ENCODE peak calls at places on chromosomes 13 and 19, in six cellular contexts. One of them, this sample, is unnamed.

GRCh38 chr13:94706854-94707399 is 5.4 kb downstream of the SOX21 start:
- DNase-seq in smooth muscle cell of the brain vasculature: no peak
- DNase-seq in HFF-Myc: no peak
- DNase-seq in T-cell: no peak
- DNase-seq in kidney epithelial cell: no peak
- DNase-seq in omental fat pad: no peak
- DNase-seq in this sample: peak

GRCh38 chr13:26051231-26052135 is at the start of gene SHISA2:
- DNase-seq in HFF-Myc: no peak
- DNase-seq in smooth muscle cell of the brain vasculature: no peak
- DNase-seq in omental fat pad: no peak
- DNase-seq in T-cell: no peak
- DNase-seq in kidney epithelial cell: no peak
- DNase-seq in this sample: peak

GRCh38 chr19:29842471-29843179 is 30.8 kb downstream of the CCNE1 start:
- DNase-seq in T-cell: no peak
- DNase-seq in HFF-Myc: no peak
- DNase-seq in smooth muscle cell of the brain vasculature: no peak
- DNase-seq in kidney epithelial cell: no peak
- DNase-seq in omental fat pad: no peak
- DNase-seq in this sample: no peak

GRCh38 chr13:44932850-44933251 is 56.4 kb downstream of the NUFIP1 start:
- DNase-seq in T-cell: no peak
- DNase-seq in kidney epithelial cell: no peak
- DNase-seq in HFF-Myc: no peak
- DNase-seq in smooth muscle cell of the brain vasculature: peak
- DNase-seq in omental fat pad: no peak
- DNase-seq in this sample: no peak

GRCh38 chr19:32691952-32692726 is 518 bp downstream of the NUDT19 start:
- DNase-seq in omental fat pad: no peak
- DNase-seq in HFF-Myc: no peak
- DNase-seq in smooth muscle cell of the brain vasculature: no peak
- DNase-seq in T-cell: peak
- DNase-seq in kidney epithelial cell: no peak
- DNase-seq in this sample: peak

GRCh38 chr13:105925496-105925895 is 610.0 kb downstream of the EFNB2 start:
- DNase-seq in HFF-Myc: no peak
- DNase-seq in omental fat pad: no peak
- DNase-seq in smooth muscle cell of the brain vasculature: no peak
- DNase-seq in kidney epithelial cell: peak
- DNase-seq in T-cell: no peak
- DNase-seq in this sample: no peak

GRCh38 chr19:11019824-11020223 is 59.0 kb downstream of the SMARCA4 start:
- DNase-seq in T-cell: no peak
- DNase-seq in HFF-Myc: no peak
- DNase-seq in omental fat pad: no peak
- DNase-seq in smooth muscle cell of the brain vasculature: no peak
- DNase-seq in kidney epithelial cell: no peak
- DNase-seq in this sample: no peak

GRCh38 chr19:21749090-21749489 is 18.3 kb downstream of the ZNF100 start:
- DNase-seq in HFF-Myc: no peak
- DNase-seq in smooth muscle cell of the brain vasculature: no peak
- DNase-seq in kidney epithelial cell: no peak
- DNase-seq in T-cell: no peak
- DNase-seq in omental fat pad: no peak
- DNase-seq in this sample: no peak

GRCh38 chr13:113849546-113849945 is 14.3 kb downstream of the GAS6 start:
- DNase-seq in smooth muscle cell of the brain vasculature: no peak
- DNase-seq in HFF-Myc: no peak
- DNase-seq in T-cell: no peak
- DNase-seq in omental fat pad: no peak
- DNase-seq in kidney epithelial cell: no peak
- DNase-seq in this sample: no peak

GRCh38 chr13:110042253-110042652 is 255.9 kb upstream of the IRS2 start:
- DNase-seq in omental fat pad: no peak
- DNase-seq in smooth muscle cell of the brain vasculature: no peak
- DNase-seq in kidney epithelial cell: no peak
- DNase-seq in HFF-Myc: no peak
- DNase-seq in T-cell: no peak
- DNase-seq in this sample: no peak

GRCh38 chr19:38912600-38913514 is 871 bp upstream of the CCER2 start:
- DNase-seq in smooth muscle cell of the brain vasculature: no peak
- DNase-seq in T-cell: no peak
- DNase-seq in HFF-Myc: no peak
- DNase-seq in kidney epithelial cell: no peak
- DNase-seq in omental fat pad: no peak
- DNase-seq in this sample: no peak

GRCh38 chr19:10566658-10567410 is 1.0 kb upstream of the KRI1 start:
- DNase-seq in HFF-Myc: no peak
- DNase-seq in smooth muscle cell of the brain vasculature: no peak
- DNase-seq in kidney epithelial cell: no peak
- DNase-seq in omental fat pad: no peak
- DNase-seq in T-cell: peak
- DNase-seq in this sample: no peak

GRCh38 chr19:17676295-17676694 is 11.9 kb downstream of the UNC13A start:
- DNase-seq in omental fat pad: no peak
- DNase-seq in HFF-Myc: no peak
- DNase-seq in kidney epithelial cell: no peak
- DNase-seq in smooth muscle cell of the brain vasculature: no peak
- DNase-seq in T-cell: no peak
- DNase-seq in this sample: no peak

GRCh38 chr19:13765395-13766094 is 1.2 kb downstream of the MRI1 start:
- DNase-seq in kidney epithelial cell: no peak
- DNase-seq in smooth muscle cell of the brain vasculature: no peak
- DNase-seq in T-cell: no peak
- DNase-seq in HFF-Myc: no peak
- DNase-seq in omental fat pad: no peak
- DNase-seq in this sample: peak

GRCh38 chr13:109479991-109480696 is 306.2 kb downstream of the IRS2 start:
- DNase-seq in HFF-Myc: no peak
- DNase-seq in T-cell: no peak
- DNase-seq in omental fat pad: no peak
- DNase-seq in kidney epithelial cell: no peak
- DNase-seq in smooth muscle cell of the brain vasculature: no peak
- DNase-seq in this sample: no peak

GRCh38 chr19:8609210-8610040 is 1.1 kb downstream of the ADAMTS10 start:
- DNase-seq in smooth muscle cell of the brain vasculature: no peak
- DNase-seq in kidney epithelial cell: no peak
- DNase-seq in HFF-Myc: no peak
- DNase-seq in omental fat pad: peak
- DNase-seq in T-cell: no peak
- DNase-seq in this sample: peak

GRCh38 chr19:53580871-53581835 is 43.2 kb downstream of the ZNF331 start:
- DNase-seq in smooth muscle cell of the brain vasculature: no peak
- DNase-seq in HFF-Myc: no peak
- DNase-seq in omental fat pad: no peak
- DNase-seq in T-cell: no peak
- DNase-seq in kidney epithelial cell: no peak
- DNase-seq in this sample: peak

GRCh38 chr13:36297259-36297599 is 385 bp downstream of the CCDC169 start:
- DNase-seq in kidney epithelial cell: peak
- DNase-seq in omental fat pad: no peak
- DNase-seq in HFF-Myc: no peak
- DNase-seq in T-cell: no peak
- DNase-seq in smooth muscle cell of the brain vasculature: no peak
- DNase-seq in this sample: no peak

GRCh38 chr13:98405690-98406344 is 171.1 kb downstream of the STK24 start:
- DNase-seq in omental fat pad: no peak
- DNase-seq in kidney epithelial cell: no peak
- DNase-seq in smooth muscle cell of the brain vasculature: no peak
- DNase-seq in T-cell: no peak
- DNase-seq in HFF-Myc: no peak
- DNase-seq in this sample: no peak

GRCh38 chr19:5481957-5482356 is 26.7 kb downstream of the ZNRF4 start:
- DNase-seq in omental fat pad: no peak
- DNase-seq in T-cell: no peak
- DNase-seq in smooth muscle cell of the brain vasculature: no peak
- DNase-seq in kidney epithelial cell: no peak
- DNase-seq in HFF-Myc: no peak
- DNase-seq in this sample: no peak

GRCh38 chr13:23321534-23322241 is 111.8 kb downstream of the SACS start:
- DNase-seq in T-cell: no peak
- DNase-seq in smooth muscle cell of the brain vasculature: peak
- DNase-seq in HFF-Myc: peak
- DNase-seq in omental fat pad: no peak
- DNase-seq in kidney epithelial cell: peak
- DNase-seq in this sample: no peak

GRCh38 chr19:16031872-16032200 is 44.5 kb upstream of the TPM4 start:
- DNase-seq in T-cell: no peak
- DNase-seq in HFF-Myc: no peak
- DNase-seq in omental fat pad: no peak
- DNase-seq in kidney epithelial cell: no peak
- DNase-seq in smooth muscle cell of the brain vasculature: no peak
- DNase-seq in this sample: no peak

GRCh38 chr13:41061914-41062837 is 867 bp downstream of the WBP4 start:
- DNase-seq in kidney epithelial cell: no peak
- DNase-seq in omental fat pad: no peak
- DNase-seq in HFF-Myc: no peak
- DNase-seq in smooth muscle cell of the brain vasculature: no peak
- DNase-seq in T-cell: no peak
- DNase-seq in this sample: peak

GRCh38 chr13:99313473-99313872 is 6.3 kb upstream of the GPR183 start:
- DNase-seq in smooth muscle cell of the brain vasculature: no peak
- DNase-seq in kidney epithelial cell: no peak
- DNase-seq in omental fat pad: no peak
- DNase-seq in HFF-Myc: no peak
- DNase-seq in T-cell: no peak
- DNase-seq in this sample: peak

GRCh38 chr19:44839272-44839671 is 6.8 kb upstream of the NECTIN2 start:
- DNase-seq in HFF-Myc: no peak
- DNase-seq in T-cell: no peak
- DNase-seq in kidney epithelial cell: no peak
- DNase-seq in smooth muscle cell of the brain vasculature: no peak
- DNase-seq in omental fat pad: no peak
- DNase-seq in this sample: peak

GRCh38 chr19:37905936-37906867 is at the start of gene WDR87:
- DNase-seq in T-cell: peak
- DNase-seq in smooth muscle cell of the brain vasculature: no peak
- DNase-seq in HFF-Myc: no peak
- DNase-seq in kidney epithelial cell: no peak
- DNase-seq in omental fat pad: no peak
- DNase-seq in this sample: peak

GRCh38 chr19:57850553-57851017 is 926 bp downstream of the ZNF587 start:
- DNase-seq in smooth muscle cell of the brain vasculature: no peak
- DNase-seq in T-cell: no peak
- DNase-seq in HFF-Myc: peak
- DNase-seq in kidney epithelial cell: peak
- DNase-seq in omental fat pad: no peak
- DNase-seq in this sample: peak

GRCh38 chr19:11480081-11480926 is 542 bp downstream of the ELAVL3 start:
- DNase-seq in smooth muscle cell of the brain vasculature: no peak
- DNase-seq in kidney epithelial cell: no peak
- DNase-seq in T-cell: no peak
- DNase-seq in HFF-Myc: no peak
- DNase-seq in omental fat pad: no peak
- DNase-seq in this sample: peak

GRCh38 chr19:6239401-6239844 is 40.4 kb downstream of the MLLT1 start:
- DNase-seq in smooth muscle cell of the brain vasculature: no peak
- DNase-seq in T-cell: no peak
- DNase-seq in HFF-Myc: no peak
- DNase-seq in omental fat pad: no peak
- DNase-seq in kidney epithelial cell: no peak
- DNase-seq in this sample: no peak

GRCh38 chr19:7483720-7484201 is 5.1 kb downstream of the PEX11G start:
- DNase-seq in smooth muscle cell of the brain vasculature: no peak
- DNase-seq in omental fat pad: no peak
- DNase-seq in kidney epithelial cell: no peak
- DNase-seq in HFF-Myc: no peak
- DNase-seq in T-cell: no peak
- DNase-seq in this sample: no peak

GRCh38 chr19:30224689-30225606 is 147.2 kb upstream of the ZNF536 start:
- DNase-seq in omental fat pad: no peak
- DNase-seq in smooth muscle cell of the brain vasculature: no peak
- DNase-seq in kidney epithelial cell: no peak
- DNase-seq in HFF-Myc: no peak
- DNase-seq in T-cell: no peak
- DNase-seq in this sample: peak

GRCh38 chr13:33207616-33207964 is 78.0 kb downstream of the STARD13 start:
- DNase-seq in HFF-Myc: peak
- DNase-seq in T-cell: no peak
- DNase-seq in kidney epithelial cell: no peak
- DNase-seq in smooth muscle cell of the brain vasculature: no peak
- DNase-seq in omental fat pad: no peak
- DNase-seq in this sample: no peak

GRCh38 chr19:31257426-31258130 is 91.7 kb downstream of the TSHZ3 start:
- DNase-seq in smooth muscle cell of the brain vasculature: no peak
- DNase-seq in HFF-Myc: no peak
- DNase-seq in omental fat pad: no peak
- DNase-seq in kidney epithelial cell: no peak
- DNase-seq in T-cell: no peak
- DNase-seq in this sample: no peak

GRCh38 chr13:32669030-32669646 is 82.9 kb downstream of the PDS5B start:
- DNase-seq in smooth muscle cell of the brain vasculature: peak
- DNase-seq in kidney epithelial cell: peak
- DNase-seq in T-cell: no peak
- DNase-seq in omental fat pad: no peak
- DNase-seq in HFF-Myc: peak
- DNase-seq in this sample: peak

GRCh38 chr19:40414536-40415535 is 1.7 kb upstream of the PRX start:
- DNase-seq in HFF-Myc: no peak
- DNase-seq in smooth muscle cell of the brain vasculature: no peak
- DNase-seq in T-cell: no peak
- DNase-seq in omental fat pad: no peak
- DNase-seq in kidney epithelial cell: no peak
- DNase-seq in this sample: no peak

GRCh38 chr13:45584816-45585215 is 30.7 kb downstream of the ERICH6B start:
- DNase-seq in HFF-Myc: no peak
- DNase-seq in omental fat pad: no peak
- DNase-seq in kidney epithelial cell: no peak
- DNase-seq in T-cell: no peak
- DNase-seq in smooth muscle cell of the brain vasculature: no peak
- DNase-seq in this sample: peak

This sample was measured in GM23338.